ENCODE peak calls at places on chromosomes 3 and 15, in four cellular contexts. One of them, this sample, is unnamed.

GRCh38 chr3:185824051-185824466 is 783 bp downstream of the IGF2BP2 start:
- DNase-seq in foreskin fibroblast: no peak
- DNase-seq in progenitor cell of endocrine pancreas: peak; percentile 15
- DNase-seq in WTC11: peak; percentile 36
- DNase-seq in this sample: peak; percentile 87

GRCh38 chr3:193548406-193548805 is 6.3 kb downstream of the ATP13A4 start:
- DNase-seq in foreskin fibroblast: no peak
- DNase-seq in progenitor cell of endocrine pancreas: no peak
- DNase-seq in WTC11: no peak
- DNase-seq in this sample: no peak

GRCh38 chr3:3053974-3054373 is 56.2 kb downstream of the IL5RA start:
- DNase-seq in foreskin fibroblast: no peak
- DNase-seq in progenitor cell of endocrine pancreas: no peak
- DNase-seq in WTC11: no peak
- DNase-seq in this sample: no peak

GRCh38 chr3:110744723-110745122 is 326.9 kb upstream of the NECTIN3 start:
- DNase-seq in foreskin fibroblast: no peak
- DNase-seq in progenitor cell of endocrine pancreas: no peak
- DNase-seq in WTC11: no peak
- DNase-seq in this sample: no peak

GRCh38 chr3:40573985-40574384 is 49.2 kb downstream of the ZNF621 start:
- DNase-seq in foreskin fibroblast: no peak
- DNase-seq in progenitor cell of endocrine pancreas: no peak
- DNase-seq in WTC11: no peak
- DNase-seq in this sample: no peak

GRCh38 chr15:63344737-63345390 is 36.8 kb downstream of the CA12 start:
- DNase-seq in foreskin fibroblast: peak; percentile 35
- DNase-seq in progenitor cell of endocrine pancreas: no peak
- DNase-seq in WTC11: no peak
- DNase-seq in this sample: no peak

GRCh38 chr15:68031406-68031805 is 22.7 kb upstream of the PIAS1 start:
- DNase-seq in foreskin fibroblast: no peak
- DNase-seq in progenitor cell of endocrine pancreas: no peak
- DNase-seq in WTC11: no peak
- DNase-seq in this sample: no peak

GRCh38 chr3:38580450-38581382 is 68.8 kb downstream of the SCN5A start:
- DNase-seq in foreskin fibroblast: no peak
- DNase-seq in progenitor cell of endocrine pancreas: peak; percentile 4
- DNase-seq in WTC11: no peak
- DNase-seq in this sample: no peak

GRCh38 chr3:81352867-81353266 is 408.6 kb downstream of the GBE1 start:
- DNase-seq in foreskin fibroblast: no peak
- DNase-seq in progenitor cell of endocrine pancreas: no peak
- DNase-seq in WTC11: no peak
- DNase-seq in this sample: no peak
- TF ChIP-seq CTCF in foreskin fibroblast: no peak
- TF ChIP-seq CTCF in progenitor cell of endocrine pancreas: peak; percentile 10
- TF ChIP-seq CTCF in WTC11: no peak
- TF ChIP-seq CTCF in this sample: no peak

GRCh38 chr3:62589078-62589477 is 215.7 kb upstream of the FEZF2 start:
- DNase-seq in foreskin fibroblast: peak; percentile 69
- DNase-seq in progenitor cell of endocrine pancreas: no peak
- DNase-seq in WTC11: no peak
- DNase-seq in this sample: no peak
- TF ChIP-seq CTCF in foreskin fibroblast: no peak
- TF ChIP-seq CTCF in progenitor cell of endocrine pancreas: no peak
- TF ChIP-seq CTCF in WTC11: no peak
- TF ChIP-seq CTCF in this sample: no peak

DNA sequence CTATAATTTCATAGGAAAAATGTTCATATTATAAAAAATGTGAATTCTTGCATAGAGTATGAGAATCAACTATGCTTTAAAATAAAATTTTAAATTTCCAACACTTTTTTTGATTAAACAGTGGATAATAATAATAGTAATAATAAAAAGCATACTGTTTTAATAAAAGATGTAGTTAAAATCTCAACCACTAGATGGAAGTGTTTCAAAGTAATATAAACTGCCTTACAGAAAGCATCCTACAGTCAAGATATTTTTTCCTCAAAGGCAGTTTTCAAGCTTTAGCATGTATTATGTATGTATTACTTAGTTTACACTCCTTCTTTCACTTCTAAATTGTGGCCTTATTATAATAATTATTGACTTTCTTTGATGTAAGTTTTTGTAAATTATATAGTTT is 217.5 kb downstream of the CHL1 start:
- DNase-seq in foreskin fibroblast: no peak
- DNase-seq in progenitor cell of endocrine pancreas: no peak
- DNase-seq in WTC11: no peak
- DNase-seq in this sample: no peak
- TF ChIP-seq CTCF in foreskin fibroblast: no peak
- TF ChIP-seq CTCF in progenitor cell of endocrine pancreas: peak; percentile 64
- TF ChIP-seq CTCF in WTC11: no peak
- TF ChIP-seq CTCF in this sample: no peak

DNA sequence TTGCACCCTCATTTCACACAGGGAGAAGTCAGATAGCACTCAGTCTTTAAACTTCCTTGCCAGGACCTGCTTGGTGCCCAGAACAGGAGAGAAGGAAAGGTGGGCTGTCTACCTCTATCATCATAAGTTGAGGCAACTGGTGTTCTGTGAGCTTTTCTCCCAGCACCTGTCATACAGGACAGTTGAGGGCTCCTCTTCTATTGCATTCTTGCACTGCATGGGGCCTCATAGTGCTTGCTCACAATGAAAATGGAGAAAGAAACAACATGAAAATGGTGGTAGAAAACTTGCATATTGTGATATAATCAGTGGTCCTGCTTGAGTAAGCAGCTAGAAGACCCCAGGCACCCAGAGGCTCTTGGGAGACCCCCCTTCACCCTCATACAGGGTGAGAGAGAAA is 311.7 kb upstream of the GOLIM4 start:
- DNase-seq in foreskin fibroblast: no peak
- DNase-seq in progenitor cell of endocrine pancreas: no peak
- DNase-seq in WTC11: no peak
- DNase-seq in this sample: no peak
- TF ChIP-seq CTCF in foreskin fibroblast: no peak
- TF ChIP-seq CTCF in progenitor cell of endocrine pancreas: no peak
- TF ChIP-seq CTCF in WTC11: no peak
- TF ChIP-seq CTCF in this sample: no peak

GRCh38 chr3:64470436-64470835 is 217.4 kb downstream of the ADAMTS9 start:
- DNase-seq in foreskin fibroblast: no peak
- DNase-seq in progenitor cell of endocrine pancreas: no peak
- DNase-seq in WTC11: no peak
- DNase-seq in this sample: no peak

GRCh38 chr3:64473476-64473875 is 214.3 kb downstream of the ADAMTS9 start:
- DNase-seq in foreskin fibroblast: no peak
- DNase-seq in progenitor cell of endocrine pancreas: no peak
- DNase-seq in WTC11: no peak
- DNase-seq in this sample: no peak

GRCh38 chr3:64475037-64475436 is 212.8 kb downstream of the ADAMTS9 start:
- DNase-seq in foreskin fibroblast: no peak
- DNase-seq in progenitor cell of endocrine pancreas: no peak
- DNase-seq in WTC11: no peak
- DNase-seq in this sample: no peak
- TF ChIP-seq CTCF in foreskin fibroblast: no peak
- TF ChIP-seq CTCF in progenitor cell of endocrine pancreas: peak; percentile 28
- TF ChIP-seq CTCF in WTC11: no peak
- TF ChIP-seq CTCF in this sample: no peak

GRCh38 chr15:62060896-62061280 is 641 bp upstream of the VPS13C start:
- DNase-seq in foreskin fibroblast: no peak
- DNase-seq in progenitor cell of endocrine pancreas: no peak
- DNase-seq in WTC11: no peak
- DNase-seq in this sample: no peak

GRCh38 chr15:62060116-62060895 is at the start of gene VPS13C:
- DNase-seq in foreskin fibroblast: peak; percentile 93
- DNase-seq in progenitor cell of endocrine pancreas: peak; percentile 93
- DNase-seq in WTC11: peak; percentile 89
- DNase-seq in this sample: peak; percentile 87

GRCh38 chr15:62059818-62060115 is 480 bp downstream of the VPS13C start:
- DNase-seq in foreskin fibroblast: no peak
- DNase-seq in progenitor cell of endocrine pancreas: no peak
- DNase-seq in WTC11: peak; percentile 47
- DNase-seq in this sample: peak; percentile 87

GRCh38 chr15:62058327-62059028 is 1.8 kb downstream of the VPS13C start:
- DNase-seq in foreskin fibroblast: no peak
- DNase-seq in progenitor cell of endocrine pancreas: no peak
- DNase-seq in WTC11: no peak
- DNase-seq in this sample: no peak

GRCh38 chr15:62059108-62059817 is 984 bp downstream of the VPS13C start:
- DNase-seq in foreskin fibroblast: no peak
- DNase-seq in progenitor cell of endocrine pancreas: no peak
- DNase-seq in WTC11: no peak
- DNase-seq in this sample: no peak
- TF ChIP-seq CTCF in foreskin fibroblast: no peak
- TF ChIP-seq CTCF in progenitor cell of endocrine pancreas: peak; percentile 30
- TF ChIP-seq CTCF in WTC11: no peak
- TF ChIP-seq CTCF in this sample: no peak

GRCh38 chr3:120093119-120093922 is 926 bp downstream of the GSK3B start:
- DNase-seq in foreskin fibroblast: peak; percentile 82
- DNase-seq in progenitor cell of endocrine pancreas: no peak
- DNase-seq in WTC11: no peak
- DNase-seq in this sample: no peak
- TF ChIP-seq CTCF in foreskin fibroblast: no peak
- TF ChIP-seq CTCF in progenitor cell of endocrine pancreas: no peak
- TF ChIP-seq CTCF in WTC11: no peak
- TF ChIP-seq CTCF in this sample: no peak

GRCh38 chr3:55897573-55898224 is 410.6 kb upstream of the WNT5A start:
- DNase-seq in foreskin fibroblast: no peak
- DNase-seq in progenitor cell of endocrine pancreas: no peak
- DNase-seq in WTC11: no peak
- DNase-seq in this sample: no peak
- TF ChIP-seq CTCF in foreskin fibroblast: peak; percentile 44
- TF ChIP-seq CTCF in progenitor cell of endocrine pancreas: peak; percentile 53
- TF ChIP-seq CTCF in WTC11: no peak
- TF ChIP-seq CTCF in this sample: no peak

DNA sequence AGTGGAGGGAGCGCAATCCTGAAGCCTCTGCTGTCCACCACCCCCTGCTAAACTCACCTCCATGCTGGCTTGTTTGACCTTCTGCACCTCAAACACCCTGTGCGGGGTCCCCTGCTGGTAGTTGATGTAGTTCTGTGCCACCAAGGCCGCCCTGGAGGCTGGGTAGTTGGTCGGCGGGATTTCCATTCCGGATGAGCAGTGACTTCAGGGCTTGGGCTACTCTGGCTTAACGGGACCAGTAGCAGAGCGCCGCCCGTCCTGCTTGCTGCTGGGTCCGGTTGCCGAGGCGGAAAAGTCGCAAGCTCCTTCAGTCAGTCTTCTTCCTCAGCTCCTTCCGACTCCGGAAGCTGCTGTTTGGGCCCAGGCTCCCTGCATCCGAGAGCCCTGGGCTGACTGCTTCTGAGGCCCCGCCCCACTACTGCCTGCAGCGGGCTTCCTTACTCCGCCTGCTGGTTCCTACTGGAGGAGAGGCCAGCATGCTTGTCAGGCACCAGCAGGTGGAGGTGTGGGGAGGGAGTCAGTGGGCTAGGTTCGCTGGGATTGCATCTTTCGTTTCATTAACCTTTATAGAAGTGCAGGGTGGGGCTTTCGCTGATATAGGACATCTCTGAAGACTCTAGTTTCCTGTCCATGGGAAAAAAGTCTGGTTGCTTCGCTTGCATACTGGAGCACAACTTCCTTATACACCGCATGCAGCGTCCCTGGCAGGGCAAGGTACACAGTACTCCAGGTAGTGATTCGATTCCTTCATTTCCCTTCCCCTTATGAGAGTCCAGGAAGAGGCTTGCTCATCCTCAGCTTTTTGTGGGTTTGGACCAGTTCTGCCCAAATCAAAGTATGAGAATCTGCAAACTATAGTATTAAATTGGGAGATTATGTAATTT is at the start of gene LXN:
- DNase-seq in foreskin fibroblast: peak; percentile 81
- DNase-seq in progenitor cell of endocrine pancreas: peak; percentile 79
- DNase-seq in WTC11: peak; percentile 95
- DNase-seq in this sample: peak; percentile 79
- TF ChIP-seq CTCF in foreskin fibroblast: peak; percentile 94
- TF ChIP-seq CTCF in progenitor cell of endocrine pancreas: peak; percentile 70
- TF ChIP-seq CTCF in WTC11: peak; percentile 16
- TF ChIP-seq CTCF in this sample: no peak

GRCh38 chr3:143014921-143015320 is 13.6 kb downstream of the U2SURP start:
- DNase-seq in foreskin fibroblast: no peak
- DNase-seq in progenitor cell of endocrine pancreas: no peak
- DNase-seq in WTC11: no peak
- DNase-seq in this sample: no peak

GRCh38 chr3:143011705-143012104 is 10.3 kb downstream of the U2SURP start:
- DNase-seq in foreskin fibroblast: no peak
- DNase-seq in progenitor cell of endocrine pancreas: no peak
- DNase-seq in WTC11: no peak
- DNase-seq in this sample: no peak

GRCh38 chr3:143016321-143016972 is 15.1 kb downstream of the U2SURP start:
- DNase-seq in foreskin fibroblast: no peak
- DNase-seq in progenitor cell of endocrine pancreas: no peak
- DNase-seq in WTC11: no peak
- DNase-seq in this sample: no peak
- TF ChIP-seq CTCF in foreskin fibroblast: peak; percentile 34
- TF ChIP-seq CTCF in progenitor cell of endocrine pancreas: peak; percentile 62
- TF ChIP-seq CTCF in WTC11: peak; percentile 39
- TF ChIP-seq CTCF in this sample: no peak

This sample was measured in lower leg skin.